ENCODE peak calls at places on chromosomes 4 and X, in four cellular contexts. X is K562, J is HL-60, Q is GM12878. P is an unnamed sample.

GRCh38 chr4:176404591-176404990 is 84.8 kb downstream of the SPCS3 start:
- DNase-seq in Q (no peak), X (no peak), J (no peak), P (no peak)

GRCh38 chr4:123465416-123465815 is 68.8 kb downstream of the SPRY1 start:
- DNase-seq in Q (no peak), J (no peak), X (no peak), P (no peak)

GRCh38 chr4:76943790-76944189 is 5.8 kb upstream of the SEPTIN11 start:
- DNase-seq in X (peak), Q (no peak), J (no peak), P (no peak)

GRCh38 chrX:30905325-30905724 is 16.3 kb upstream of the TAB3 start:
- DNase-seq in X (no peak), Q (no peak), J (no peak), P (no peak)

GRCh38 chrX:108704839-108705238 is 31.5 kb downstream of the IRS4 start:
- DNase-seq in X (no peak), J (no peak), Q (no peak), P (no peak)

GRCh38 chr4:2343476-2343875 is 75.0 kb downstream of the ZFYVE28 start:
- DNase-seq in J (no peak), Q (no peak), X (no peak), P (no peak)

GRCh38 chrX:130039847-130040246 is 57.4 kb downstream of the BCORL1 start:
- DNase-seq in J (no peak), X (no peak), Q (no peak), P (no peak)

GRCh38 chr4:126701756-126702155 is 931.0 kb upstream of the INTU start:
- DNase-seq in Q (no peak), X (no peak), J (no peak), P (no peak)

GRCh38 chrX:110915120-110915519 is 119.5 kb upstream of the CHRDL1 start:
- DNase-seq in Q (no peak), X (no peak), J (no peak), P (no peak)

GRCh38 chr4:5357863-5358262 is 306.6 kb downstream of the STK32B start:
- DNase-seq in J (no peak), Q (no peak), X (no peak), P (no peak)

GRCh38 chrX:66676990-66677389 is 38.1 kb upstream of the EDA2R start:
- DNase-seq in J (no peak), Q (no peak), X (no peak), P (no peak)

GRCh38 chr4:128583753-128584712 is 225.5 kb upstream of the JADE1 start:
- DNase-seq in X (no peak), J (no peak), Q (no peak), P (no peak)

GRCh38 chrX:2875798-2876399 is 47.2 kb downstream of the GYG2 start:
- DNase-seq in Q (no peak), X (no peak), J (no peak), P (no peak)

GRCh38 chrX:47817421-47817820 is 19.3 kb upstream of the ZNF81 start:
- DNase-seq in Q (no peak), J (no peak), X (peak), P (no peak)

GRCh38 chrX:57817302-57817701 is 93.0 kb downstream of the ZXDA start:
- DNase-seq in J (no peak), X (no peak), Q (no peak), P (no peak)

GRCh38 chr4:101593666-101594065 is 196.9 kb upstream of the BANK1 start:
- DNase-seq in J (no peak), Q (no peak), X (no peak), P (no peak)

GRCh38 chr4:19429684-19430083 is 822.0 kb upstream of the SLIT2 start:
- DNase-seq in J (no peak), X (no peak), Q (no peak), P (no peak)

DNA sequence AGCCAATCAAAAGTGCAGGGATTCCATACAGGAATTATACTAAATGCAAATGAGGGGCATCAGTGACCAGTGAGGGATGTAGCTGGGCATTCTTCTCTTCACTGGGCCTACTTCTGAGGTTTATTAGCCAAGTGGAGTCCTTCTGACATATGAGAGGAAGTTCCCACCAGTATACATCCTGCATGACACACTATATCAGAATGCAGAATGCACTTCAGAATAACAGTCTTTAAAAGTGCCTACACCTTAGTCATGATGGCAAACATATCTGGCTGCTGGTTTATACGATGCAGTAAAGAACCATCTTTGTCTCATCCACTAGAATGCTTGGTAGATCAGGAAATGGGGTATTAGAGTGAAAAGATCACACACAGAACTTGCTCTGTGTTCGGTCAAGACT is 180.3 kb upstream of the PPARGC1A start:
- DNase-seq in J (no peak), X (no peak), Q (no peak), P (no peak)
- TF ChIP-seq SPI1 in J (no peak), X (no peak), Q (no peak), P (no peak)

GRCh38 chr4:116628598-116628997 is 456.8 kb downstream of the TRAM1L1 start:
- DNase-seq in J (no peak), X (no peak), Q (no peak), P (no peak)
- TF ChIP-seq SPI1 in J (no peak), X (no peak), Q (no peak), P (no peak)

DNA sequence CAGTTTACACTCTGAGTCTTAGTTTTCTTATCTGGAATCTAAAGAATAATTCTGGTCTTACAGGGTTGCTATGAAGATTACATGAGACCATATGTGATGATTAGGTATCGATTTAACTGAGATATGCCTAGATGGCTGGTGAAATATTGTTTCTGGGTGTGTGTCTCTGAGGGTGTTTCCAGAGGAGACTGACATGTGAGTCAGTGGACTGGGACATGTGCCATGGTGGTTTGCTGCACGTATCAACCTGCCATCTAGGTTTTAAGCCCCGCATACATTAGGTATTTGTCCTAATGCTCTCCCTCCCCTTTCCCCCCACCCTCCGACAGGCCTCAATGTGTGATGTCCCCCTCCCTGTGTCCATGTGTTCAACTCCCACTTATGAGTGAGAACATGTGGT is 186.0 kb upstream of the CXorf66 start:
- DNase-seq in X (no peak), Q (no peak), J (no peak), P (no peak)
- TF ChIP-seq SPI1 in X (no peak), Q (no peak), J (no peak), P (no peak)

GRCh38 chr4:184103755-184104367 is 113.8 kb downstream of the ENPP6 start:
- DNase-seq in J (no peak), Q (no peak), X (no peak), P (no peak)
- TF ChIP-seq SPI1 in J (no peak), Q (no peak), X (no peak), P (no peak)

GRCh38 chr4:7899184-7899583 is 40.5 kb downstream of the AFAP1 start:
- DNase-seq in X (no peak), J (no peak), Q (no peak), P (no peak)

GRCh38 chr4:7898385-7898784 is 41.3 kb downstream of the AFAP1 start:
- DNase-seq in J (no peak), X (no peak), Q (no peak), P (no peak)

GRCh38 chr4:7900351-7900750 is 39.3 kb downstream of the AFAP1 start:
- DNase-seq in Q (no peak), X (no peak), J (no peak), P (no peak)

GRCh38 chr4:7894677-7895181 is 44.9 kb downstream of the AFAP1 start:
- DNase-seq in Q (no peak), X (no peak), J (no peak), P (no peak)

GRCh38 chr4:7897811-7898210 is 41.9 kb downstream of the AFAP1 start:
- DNase-seq in X (no peak), Q (no peak), J (no peak), P (no peak)
- TF ChIP-seq SPI1 in X (no peak), Q (no peak), J (no peak), P (no peak)

GRCh38 chr4:41963105-41963504 is 18.5 kb upstream of the DCAF4L1 start:
- DNase-seq in J (peak), Q (no peak), X (no peak), P (no peak)
- TF ChIP-seq SPI1 in J (no peak), Q (no peak), X (no peak), P (no peak)

DNA sequence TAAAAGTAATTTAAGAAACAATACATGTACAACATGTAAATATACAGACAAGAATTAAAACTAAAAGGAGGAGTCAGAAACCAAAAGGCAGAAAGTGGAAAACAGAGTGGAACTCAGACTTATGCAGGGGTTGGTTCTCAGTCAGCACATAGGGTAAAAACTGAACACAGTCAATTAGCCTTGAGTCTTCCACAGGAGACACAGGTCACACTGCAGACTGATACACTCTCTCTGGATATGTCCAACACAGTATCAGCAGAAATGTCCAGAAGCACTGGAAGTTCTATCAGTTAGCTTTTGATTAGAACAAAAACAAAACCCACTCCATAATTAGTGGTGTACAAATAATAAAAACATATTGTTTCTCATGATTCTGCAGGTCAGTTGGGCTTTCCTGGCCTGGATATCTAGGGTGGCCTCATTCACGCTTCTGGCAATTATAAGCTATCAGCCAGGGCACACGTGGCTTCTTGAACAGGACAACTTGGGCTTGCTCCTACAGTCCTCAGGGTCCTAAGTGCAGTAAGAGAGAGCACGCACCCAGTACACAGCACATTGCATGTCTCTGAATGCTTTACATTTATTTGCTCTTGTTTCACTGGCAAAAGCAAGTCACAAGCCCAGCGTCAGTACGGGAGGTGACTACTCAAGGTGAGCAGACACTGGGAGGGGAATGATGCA is 21.6 kb downstream of the TEC start:
- DNase-seq in X (no peak), Q (no peak), J (no peak), P (no peak)
- TF ChIP-seq SPI1 in X (no peak), Q (no peak), J (no peak), P (no peak)

DNA sequence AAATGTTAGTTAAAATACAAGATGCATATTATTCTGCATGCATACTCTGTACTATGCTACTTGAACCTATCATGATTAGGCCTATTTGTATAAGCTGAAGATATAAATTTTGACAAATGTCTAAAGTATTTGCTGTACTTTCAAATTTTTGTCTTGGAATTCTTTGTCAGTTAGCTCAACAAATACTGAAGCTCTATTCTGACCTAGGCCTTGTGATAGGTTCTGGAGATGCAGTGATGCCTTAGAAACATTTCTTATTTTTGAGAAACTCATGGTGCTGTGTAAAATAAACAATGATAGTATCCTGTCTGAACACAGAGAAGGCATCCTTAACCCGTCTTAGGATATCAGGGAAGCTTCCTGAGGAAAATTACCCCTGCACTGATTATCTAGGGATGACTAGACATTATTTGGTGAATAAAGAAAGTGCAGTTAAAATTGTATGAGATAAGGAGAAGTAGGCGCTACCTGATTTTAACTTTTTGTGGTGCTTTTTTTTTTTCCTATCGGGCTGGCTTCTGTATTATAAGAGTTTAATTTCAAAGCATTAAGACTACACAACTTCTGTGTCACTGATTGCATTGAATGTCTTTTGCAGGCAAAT is 43.4 kb downstream of the MOB1B start:
- DNase-seq in X (no peak), J (no peak), Q (no peak), P (no peak)
- TF ChIP-seq SPI1 in X (no peak), J (no peak), Q (no peak), P (no peak)

GRCh38 chrX:37956223-37956622 is 50.1 kb upstream of the SYTL5 start:
- DNase-seq in X (no peak), J (no peak), Q (no peak), P (no peak)

GRCh38 chrX:37955273-37955672 is 51.1 kb upstream of the SYTL5 start:
- DNase-seq in Q (no peak), X (no peak), J (no peak), P (no peak)

GRCh38 chrX:37961118-37961517 is 45.2 kb upstream of the SYTL5 start:
- DNase-seq in J (no peak), Q (no peak), X (no peak), P (no peak)

GRCh38 chrX:37958493-37959211 is 47.7 kb upstream of the SYTL5 start:
- DNase-seq in J (no peak), Q (no peak), X (no peak), P (no peak)

GRCh38 chrX:37959212-37960021 is 46.9 kb upstream of the SYTL5 start:
- DNase-seq in Q (no peak), J (no peak), X (no peak), P (no peak)
- TF ChIP-seq SPI1 in Q (no peak), J (no peak), X (no peak), P (no peak)